ENCODE peak calls at places on chromosomes 16 and 17, in five cellular contexts. V is activated T-cell treated with anti-CD3 and anti-CD28 coated beads for 1 hour; N is activated CD4-positive, alpha-beta memory T cell treated with anti-CD3 and anti-CD28 coated beads, Interleukin-2, amount 10 ng/mL, durations not matched to agents 7 days and 5 days; E is T-cell; A is AG09309. G is an unnamed sample.

GRCh38 chr16:2196162-2196980 is at the start of gene CASKIN1:
- DNase-seq in N (no peak), E (peak), A (no peak), V (no peak), G (no peak)

GRCh38 chr16:58196898-58197313 is 1.0 kb downstream of the CSNK2A2 start:
- DNase-seq in N (no peak), E (no peak), A (no peak), V (no peak), G (no peak)

GRCh38 chr16:11254913-11255736 is 879 bp downstream of the SOCS1 start:
- DNase-seq in N (peak), V (peak), A (no peak), E (peak), G (peak)

GRCh38 chr17:17523714-17524075 is 27.5 kb upstream of the RASD1 start:
- DNase-seq in E (no peak), A (no peak), V (no peak), N (no peak), G (no peak)

GRCh38 chr17:48478224-48479013 is 48.4 kb upstream of the SKAP1 start:
- DNase-seq in E (no peak), V (no peak), N (peak), A (no peak), G (no peak)

GRCh38 chr17:17492085-17492484 is 4.1 kb downstream of the RASD1 start:
- DNase-seq in V (no peak), A (no peak), N (no peak), E (no peak), G (no peak)

GRCh38 chr17:80870401-80870800 is 121.2 kb upstream of the CHMP6 start:
- DNase-seq in E (no peak), V (no peak), N (peak), A (no peak), G (no peak)

GRCh38 chr17:49690256-49690655 is 12.4 kb upstream of the SPOP start:
- DNase-seq in E (no peak), A (no peak), V (no peak), N (no peak), G (no peak)

GRCh38 chr16:10168258-10168657 is 14.0 kb downstream of the GRIN2A start:
- DNase-seq in N (no peak), A (no peak), V (no peak), E (no peak), G (no peak)

G was measured in mesothelial cell of epicardium.